ENCODE peak calls at places on chromosome 11, in four cellular contexts. One of them, this sample, is unnamed.

GRCh38 chr11:2693271-2693833 is 6.4 kb downstream of the KCNQ1OT1 start:
- DNase-seq in Panc1: no peak
- DNase-seq in right atrium auricular region: no peak
- DNase-seq in ascending aorta: no peak
- DNase-seq in this sample: no peak

GRCh38 chr11:87437844-87438223 is 400.1 kb downstream of the TMEM135 start:
- DNase-seq in Panc1: peak; percentile 10
- DNase-seq in ascending aorta: no peak
- DNase-seq in right atrium auricular region: no peak
- DNase-seq in this sample: no peak

GRCh38 chr11:58688779-58689503 is 42.8 kb downstream of the GLYAT start:
- DNase-seq in Panc1: no peak
- DNase-seq in right atrium auricular region: no peak
- DNase-seq in ascending aorta: no peak
- DNase-seq in this sample: no peak

GRCh38 chr11:10375280-10376048 is 70.6 kb downstream of the ADM start:
- DNase-seq in ascending aorta: no peak
- DNase-seq in Panc1: no peak
- DNase-seq in right atrium auricular region: no peak
- DNase-seq in this sample: no peak

GRCh38 chr11:1049431-1049891 is 12.9 kb upstream of the MUC6 start:
- DNase-seq in Panc1: no peak
- DNase-seq in ascending aorta: no peak
- DNase-seq in right atrium auricular region: no peak
- DNase-seq in this sample: peak; percentile 7

GRCh38 chr11:124716596-124716995 is 23.1 kb upstream of the NRGN start:
- DNase-seq in ascending aorta: no peak
- DNase-seq in right atrium auricular region: no peak
- DNase-seq in Panc1: no peak
- DNase-seq in this sample: no peak

GRCh38 chr11:9615031-9615451 is 41.6 kb downstream of the WEE1 start:
- DNase-seq in ascending aorta: peak; percentile 62
- DNase-seq in right atrium auricular region: no peak
- DNase-seq in Panc1: no peak
- DNase-seq in this sample: no peak

GRCh38 chr11:35272391-35272821 is 133.4 kb downstream of the CD44 start:
- DNase-seq in ascending aorta: no peak
- DNase-seq in right atrium auricular region: no peak
- DNase-seq in Panc1: no peak
- DNase-seq in this sample: no peak

GRCh38 chr11:1876361-1877063 is 15.2 kb downstream of the PRR33 start:
- DNase-seq in right atrium auricular region: no peak
- DNase-seq in Panc1: no peak
- DNase-seq in ascending aorta: no peak
- DNase-seq in this sample: peak; percentile 86

GRCh38 chr11:108592591-108593213 is 866 bp downstream of the EXPH5 start:
- DNase-seq in Panc1: no peak
- DNase-seq in ascending aorta: peak; percentile 65
- DNase-seq in right atrium auricular region: no peak
- DNase-seq in this sample: peak; percentile 26

GRCh38 chr11:133127746-133128145 is 404.6 kb downstream of the OPCML start:
- DNase-seq in Panc1: no peak
- DNase-seq in ascending aorta: no peak
- DNase-seq in right atrium auricular region: no peak
- DNase-seq in this sample: no peak

GRCh38 chr11:28243596-28243995 is 135.4 kb downstream of the METTL15 start:
- DNase-seq in right atrium auricular region: no peak
- DNase-seq in Panc1: no peak
- DNase-seq in ascending aorta: no peak
- DNase-seq in this sample: no peak

GRCh38 chr11:117094776-117095175 is 3.5 kb downstream of the SIK3 start:
- DNase-seq in right atrium auricular region: no peak
- DNase-seq in ascending aorta: no peak
- DNase-seq in Panc1: no peak
- DNase-seq in this sample: no peak

DNA sequence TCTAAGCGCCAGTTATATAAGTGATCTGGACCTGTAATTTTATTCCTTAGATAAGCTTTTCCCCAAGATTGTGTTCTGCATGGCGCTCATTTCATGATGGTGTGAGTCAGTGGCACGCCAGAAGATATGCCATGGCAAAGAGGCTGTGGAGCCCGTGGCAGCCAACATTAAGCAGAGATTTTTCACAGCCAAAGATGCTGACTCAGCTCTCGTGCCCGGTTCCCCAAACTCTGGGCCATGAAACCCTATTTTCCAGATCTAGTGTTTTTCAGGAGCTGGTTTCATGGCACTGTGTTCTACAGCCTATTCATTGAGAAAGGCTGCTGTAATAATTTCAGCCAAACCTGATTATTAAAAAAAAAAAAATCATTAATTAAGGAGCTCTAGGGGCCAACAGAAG is 15.4 kb upstream of the LINC01488 start:
- DNase-seq in Panc1: no peak
- DNase-seq in right atrium auricular region: no peak
- DNase-seq in ascending aorta: no peak
- DNase-seq in this sample: no peak
- H3K9me3 ChIP-seq in Panc1: no peaks in the 10 kb centered on the region
- H3K9me3 ChIP-seq in right atrium auricular region: peaks cover 2% of the 10 kb centered on the region
- H3K9me3 ChIP-seq in ascending aorta: peaks cover 10% of the 10 kb centered on the region
- H3K9me3 ChIP-seq in this sample: no peaks in the 10 kb centered on the region

GRCh38 chr11:123431619-123432018 is 1.6 kb downstream of the GRAMD1B start:
- DNase-seq in ascending aorta: no peak
- DNase-seq in right atrium auricular region: no peak
- DNase-seq in Panc1: no peak
- DNase-seq in this sample: no peak

GRCh38 chr11:123430736-123431356 is 777 bp downstream of the GRAMD1B start:
- DNase-seq in right atrium auricular region: peak; percentile 69
- DNase-seq in ascending aorta: peak; percentile 72
- DNase-seq in Panc1: no peak
- DNase-seq in this sample: peak; percentile 60

GRCh38 chr11:123437236-123437979 is 7.3 kb downstream of the GRAMD1B start:
- DNase-seq in ascending aorta: no peak
- DNase-seq in right atrium auricular region: no peak
- DNase-seq in Panc1: no peak
- DNase-seq in this sample: no peak

GRCh38 chr11:123434911-123435310 is 4.8 kb downstream of the GRAMD1B start:
- DNase-seq in Panc1: no peak
- DNase-seq in right atrium auricular region: no peak
- DNase-seq in ascending aorta: no peak
- DNase-seq in this sample: no peak

GRCh38 chr11:123434262-123434661 is 4.2 kb downstream of the GRAMD1B start:
- DNase-seq in right atrium auricular region: no peak
- DNase-seq in Panc1: no peak
- DNase-seq in ascending aorta: no peak
- DNase-seq in this sample: no peak
- TF ChIP-seq CTCF in right atrium auricular region: no peak
- TF ChIP-seq CTCF in Panc1: peak; percentile 62
- TF ChIP-seq CTCF in ascending aorta: no peak
- TF ChIP-seq CTCF in this sample: no peak

GRCh38 chr11:93967944-93968343 is 53.2 kb upstream of the HEPHL1 start:
- DNase-seq in right atrium auricular region: no peak
- DNase-seq in Panc1: no peak
- DNase-seq in ascending aorta: no peak
- DNase-seq in this sample: no peak

GRCh38 chr11:93969925-93970922 is 50.9 kb upstream of the HEPHL1 start:
- DNase-seq in ascending aorta: no peak
- DNase-seq in right atrium auricular region: no peak
- DNase-seq in Panc1: no peak
- DNase-seq in this sample: no peak

GRCh38 chr11:93967258-93967657 is 53.9 kb upstream of the HEPHL1 start:
- DNase-seq in Panc1: no peak
- DNase-seq in right atrium auricular region: no peak
- DNase-seq in ascending aorta: no peak
- DNase-seq in this sample: no peak

GRCh38 chr11:93974759-93975158 is 46.4 kb upstream of the HEPHL1 start:
- DNase-seq in right atrium auricular region: no peak
- DNase-seq in ascending aorta: no peak
- DNase-seq in Panc1: no peak
- DNase-seq in this sample: no peak

DNA sequence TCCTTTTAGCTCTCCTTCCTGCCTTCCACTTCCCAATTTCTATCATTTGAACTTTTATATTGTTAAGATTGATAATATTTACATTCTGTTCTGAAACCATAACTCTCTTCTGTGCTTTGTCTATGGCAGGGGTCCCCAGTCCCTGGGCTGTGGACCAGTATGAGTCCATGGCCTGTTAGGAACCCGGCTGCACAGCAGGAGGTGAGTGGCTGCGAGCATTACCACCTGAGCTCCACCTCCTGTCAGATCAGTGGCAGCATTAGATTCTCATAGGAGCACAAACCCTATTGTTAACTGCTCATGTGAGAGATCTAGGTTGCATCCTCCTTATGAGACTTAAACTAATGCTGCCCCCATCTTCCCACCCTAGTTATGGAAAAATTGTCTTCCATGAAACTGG is 48.4 kb upstream of the HEPHL1 start:
- DNase-seq in right atrium auricular region: no peak
- DNase-seq in Panc1: no peak
- DNase-seq in ascending aorta: no peak
- DNase-seq in this sample: no peak
- H3K9me3 ChIP-seq in right atrium auricular region: peaks cover 22% of the 10 kb centered on the region
- H3K9me3 ChIP-seq in Panc1: peaks cover 5% of the 10 kb centered on the region
- H3K9me3 ChIP-seq in ascending aorta: no peaks in the 10 kb centered on the region
- H3K9me3 ChIP-seq in this sample: peaks cover 4% of the 10 kb centered on the region

GRCh38 chr11:15901046-15901445 is 455.3 kb downstream of the SOX6 start:
- DNase-seq in right atrium auricular region: no peak
- DNase-seq in Panc1: no peak
- DNase-seq in ascending aorta: no peak
- DNase-seq in this sample: peak; percentile 45
- TF ChIP-seq CTCF in right atrium auricular region: peak; percentile 67
- TF ChIP-seq CTCF in Panc1: no peak
- TF ChIP-seq CTCF in ascending aorta: no peak
- TF ChIP-seq CTCF in this sample: no peak

This sample was measured in ovary.